ENCODE peak calls at places on chromosomes 5 and 9, in ten cellular contexts. One of them, this sample, is unnamed.
A peak's percentile ranks its signal among the peaks of the same experiment; 100 is the strongest.

GRCh38 chr5:33761139-33761538 is 130.7 kb downstream of the ADAMTS12 start:
- DNase-seq in fibroblast of lung: peak; percentile 75
- DNase-seq in cardiac fibroblast: peak; percentile 26
- DNase-seq in right lobe of liver: no peak
- DNase-seq in adrenal gland: no peak
- DNase-seq in brain microvascular endothelial cell: peak; percentile 62
- DNase-seq in BJ: no peak
- DNase-seq in HFFc6: peak; percentile 30
- DNase-seq in uterus: no peak
- DNase-seq in lower lobe of right lung: no peak
- DNase-seq in this sample: no peak

GRCh38 chr5:140298183-140298601 is 4.7 kb downstream of the PFDN1 start:
- DNase-seq in fibroblast of lung: peak; percentile 95
- DNase-seq in cardiac fibroblast: peak; percentile 84
- DNase-seq in right lobe of liver: no peak
- DNase-seq in adrenal gland: no peak
- DNase-seq in brain microvascular endothelial cell: peak; percentile 53
- DNase-seq in BJ: peak; percentile 31
- DNase-seq in HFFc6: peak; percentile 47
- DNase-seq in uterus: no peak
- DNase-seq in lower lobe of right lung: no peak
- DNase-seq in this sample: no peak

GRCh38 chr5:21773456-21773855 is 1079.7 kb downstream of the CDH12 start:
- DNase-seq in fibroblast of lung: no peak
- DNase-seq in cardiac fibroblast: no peak
- DNase-seq in right lobe of liver: no peak
- DNase-seq in adrenal gland: no peak
- DNase-seq in brain microvascular endothelial cell: no peak
- DNase-seq in BJ: no peak
- DNase-seq in HFFc6: no peak
- DNase-seq in uterus: no peak
- DNase-seq in lower lobe of right lung: no peak
- DNase-seq in this sample: no peak

GRCh38 chr9:120655005-120655622 is 59.2 kb downstream of the MEGF9 start:
- DNase-seq in fibroblast of lung: peak; percentile 62
- DNase-seq in cardiac fibroblast: peak; percentile 59
- DNase-seq in right lobe of liver: no peak
- DNase-seq in adrenal gland: no peak
- DNase-seq in brain microvascular endothelial cell: peak; percentile 47
- DNase-seq in BJ: no peak
- DNase-seq in HFFc6: peak; percentile 27
- DNase-seq in uterus: no peak
- DNase-seq in lower lobe of right lung: no peak
- DNase-seq in this sample: no peak

GRCh38 chr5:65774346-65774745 is 52.3 kb downstream of the NLN start:
- DNase-seq in fibroblast of lung: peak; percentile 91
- DNase-seq in cardiac fibroblast: peak; percentile 88
- DNase-seq in right lobe of liver: no peak
- DNase-seq in adrenal gland: no peak
- DNase-seq in brain microvascular endothelial cell: peak; percentile 57
- DNase-seq in BJ: peak; percentile 62
- DNase-seq in HFFc6: peak; percentile 63
- DNase-seq in uterus: no peak
- DNase-seq in lower lobe of right lung: no peak
- DNase-seq in this sample: no peak

GRCh38 chr9:137669261-137669672 is 50.5 kb downstream of the EHMT1 start:
- DNase-seq in fibroblast of lung: no peak
- DNase-seq in cardiac fibroblast: no peak
- DNase-seq in right lobe of liver: no peak
- DNase-seq in adrenal gland: no peak
- DNase-seq in brain microvascular endothelial cell: no peak
- DNase-seq in BJ: no peak
- DNase-seq in HFFc6: no peak
- DNase-seq in uterus: peak; percentile 28
- DNase-seq in lower lobe of right lung: no peak
- DNase-seq in this sample: no peak

GRCh38 chr5:168931638-168932345 is 352.6 kb upstream of the PANK3 start:
- DNase-seq in fibroblast of lung: peak; percentile 84
- DNase-seq in cardiac fibroblast: peak; percentile 91
- DNase-seq in right lobe of liver: no peak
- DNase-seq in adrenal gland: no peak
- DNase-seq in brain microvascular endothelial cell: peak; percentile 25
- DNase-seq in BJ: peak; percentile 35
- DNase-seq in HFFc6: peak; percentile 10
- DNase-seq in uterus: no peak
- DNase-seq in lower lobe of right lung: no peak
- DNase-seq in this sample: no peak

GRCh38 chr5:172983542-172984243 is at the start of gene ATP6V0E1:
- DNase-seq in fibroblast of lung: peak; percentile 90
- DNase-seq in cardiac fibroblast: peak; percentile 95
- DNase-seq in right lobe of liver: peak; percentile 98
- DNase-seq in adrenal gland: peak; percentile 98
- DNase-seq in brain microvascular endothelial cell: peak; percentile 92
- DNase-seq in BJ: peak; percentile 54
- DNase-seq in HFFc6: peak; percentile 90
- DNase-seq in uterus: peak; percentile 95
- DNase-seq in lower lobe of right lung: peak; percentile 98
- DNase-seq in this sample: peak; percentile 91

GRCh38 chr5:82540301-82540700 is 262.1 kb upstream of the RPS23 start:
- DNase-seq in fibroblast of lung: peak; percentile 45
- DNase-seq in cardiac fibroblast: no peak
- DNase-seq in right lobe of liver: no peak
- DNase-seq in adrenal gland: no peak
- DNase-seq in brain microvascular endothelial cell: peak; percentile 16
- DNase-seq in BJ: no peak
- DNase-seq in HFFc6: no peak
- DNase-seq in uterus: no peak
- DNase-seq in lower lobe of right lung: no peak
- DNase-seq in this sample: no peak

GRCh38 chr5:66743344-66743743 is 147.2 kb downstream of the MAST4 start:
- DNase-seq in fibroblast of lung: no peak
- DNase-seq in cardiac fibroblast: no peak
- DNase-seq in right lobe of liver: peak; percentile 59
- DNase-seq in adrenal gland: no peak
- DNase-seq in brain microvascular endothelial cell: no peak
- DNase-seq in BJ: no peak
- DNase-seq in HFFc6: no peak
- DNase-seq in uterus: no peak
- DNase-seq in lower lobe of right lung: no peak
- DNase-seq in this sample: no peak

GRCh38 chr5:103444333-103445038 is 118.1 kb downstream of the NUDT12 start:
- DNase-seq in fibroblast of lung: no peak
- DNase-seq in cardiac fibroblast: no peak
- DNase-seq in right lobe of liver: no peak
- DNase-seq in adrenal gland: no peak
- DNase-seq in brain microvascular endothelial cell: no peak
- DNase-seq in BJ: no peak
- DNase-seq in HFFc6: peak; percentile 41
- DNase-seq in uterus: no peak
- DNase-seq in lower lobe of right lung: no peak
- DNase-seq in this sample: no peak

GRCh38 chr9:8078641-8079140 is 279.1 kb upstream of the DMAC1 start:
- DNase-seq in fibroblast of lung: no peak
- DNase-seq in cardiac fibroblast: no peak
- DNase-seq in right lobe of liver: no peak
- DNase-seq in adrenal gland: no peak
- DNase-seq in brain microvascular endothelial cell: no peak
- DNase-seq in BJ: no peak
- DNase-seq in HFFc6: no peak
- DNase-seq in uterus: no peak
- DNase-seq in lower lobe of right lung: no peak
- DNase-seq in this sample: no peak

GRCh38 chr5:68669864-68670263 is 423.9 kb upstream of the SLC30A5 start:
- DNase-seq in fibroblast of lung: no peak
- DNase-seq in cardiac fibroblast: no peak
- DNase-seq in right lobe of liver: no peak
- DNase-seq in adrenal gland: no peak
- DNase-seq in brain microvascular endothelial cell: no peak
- DNase-seq in BJ: no peak
- DNase-seq in HFFc6: no peak
- DNase-seq in uterus: no peak
- DNase-seq in lower lobe of right lung: no peak
- DNase-seq in this sample: no peak

DNA sequence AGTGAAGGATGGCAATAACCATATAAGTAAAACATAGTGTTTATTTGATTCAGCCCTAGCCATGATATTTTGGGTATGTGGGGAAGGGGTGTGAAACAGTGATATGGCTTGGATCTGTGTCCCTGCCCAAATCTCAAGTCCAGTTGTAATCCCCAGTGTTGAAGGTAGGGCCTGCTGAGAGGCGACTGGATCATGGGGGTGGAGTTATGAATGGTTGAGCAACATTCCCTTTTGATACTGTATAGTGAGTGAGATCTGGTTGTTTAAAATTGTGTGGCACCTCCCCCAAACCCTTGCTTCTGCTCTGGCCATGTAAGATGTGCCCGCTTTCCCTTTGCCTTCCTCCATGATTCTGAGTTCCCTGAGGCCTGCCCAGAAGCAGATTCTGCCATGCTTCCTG is 1804.6 kb downstream of the MAT2B start:
- DNase-seq in fibroblast of lung: no peak
- DNase-seq in cardiac fibroblast: no peak
- DNase-seq in right lobe of liver: no peak
- DNase-seq in adrenal gland: no peak
- DNase-seq in brain microvascular endothelial cell: no peak
- DNase-seq in BJ: no peak
- DNase-seq in HFFc6: no peak
- DNase-seq in uterus: no peak
- DNase-seq in lower lobe of right lung: no peak
- DNase-seq in this sample: no peak
- TF ChIP-seq CTCF in fibroblast of lung: no peak
- TF ChIP-seq CTCF in cardiac fibroblast: no peak
- TF ChIP-seq CTCF in right lobe of liver: no peak
- TF ChIP-seq CTCF in adrenal gland: no peak
- TF ChIP-seq CTCF in brain microvascular endothelial cell: no peak
- TF ChIP-seq CTCF in BJ: no peak
- TF ChIP-seq CTCF in HFFc6: no peak
- TF ChIP-seq CTCF in uterus: no peak
- TF ChIP-seq CTCF in lower lobe of right lung: no peak
- TF ChIP-seq CTCF in this sample: no peak

DNA sequence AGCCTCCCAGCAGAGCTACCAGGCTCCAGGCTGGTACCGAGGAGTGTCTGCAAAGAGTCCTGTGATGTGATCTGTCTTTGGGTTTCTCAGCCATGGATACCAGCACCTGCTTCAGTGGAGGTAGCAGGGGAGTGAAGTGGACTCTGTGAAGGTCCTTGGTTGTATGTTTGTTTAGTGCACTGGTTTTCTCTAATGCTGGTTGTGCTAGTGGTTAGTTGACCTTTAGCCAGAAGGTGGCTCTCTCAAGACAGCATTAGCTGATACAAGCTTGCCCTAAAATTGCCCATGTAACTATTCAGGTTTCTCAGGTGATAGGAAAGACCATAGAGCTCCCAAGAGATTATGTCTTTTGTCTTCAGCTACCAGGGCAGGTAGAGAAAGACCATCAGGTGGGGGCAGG is 87.2 kb downstream of the MTAP start:
- DNase-seq in fibroblast of lung: no peak
- DNase-seq in cardiac fibroblast: no peak
- DNase-seq in right lobe of liver: no peak
- DNase-seq in adrenal gland: no peak
- DNase-seq in brain microvascular endothelial cell: no peak
- DNase-seq in BJ: no peak
- DNase-seq in HFFc6: no peak
- DNase-seq in uterus: no peak
- DNase-seq in lower lobe of right lung: no peak
- DNase-seq in this sample: no peak
- TF ChIP-seq CTCF in fibroblast of lung: no peak
- TF ChIP-seq CTCF in cardiac fibroblast: no peak
- TF ChIP-seq CTCF in right lobe of liver: no peak
- TF ChIP-seq CTCF in adrenal gland: no peak
- TF ChIP-seq CTCF in brain microvascular endothelial cell: no peak
- TF ChIP-seq CTCF in BJ: no peak
- TF ChIP-seq CTCF in HFFc6: no peak
- TF ChIP-seq CTCF in uterus: no peak
- TF ChIP-seq CTCF in lower lobe of right lung: no peak
- TF ChIP-seq CTCF in this sample: no peak

DNA sequence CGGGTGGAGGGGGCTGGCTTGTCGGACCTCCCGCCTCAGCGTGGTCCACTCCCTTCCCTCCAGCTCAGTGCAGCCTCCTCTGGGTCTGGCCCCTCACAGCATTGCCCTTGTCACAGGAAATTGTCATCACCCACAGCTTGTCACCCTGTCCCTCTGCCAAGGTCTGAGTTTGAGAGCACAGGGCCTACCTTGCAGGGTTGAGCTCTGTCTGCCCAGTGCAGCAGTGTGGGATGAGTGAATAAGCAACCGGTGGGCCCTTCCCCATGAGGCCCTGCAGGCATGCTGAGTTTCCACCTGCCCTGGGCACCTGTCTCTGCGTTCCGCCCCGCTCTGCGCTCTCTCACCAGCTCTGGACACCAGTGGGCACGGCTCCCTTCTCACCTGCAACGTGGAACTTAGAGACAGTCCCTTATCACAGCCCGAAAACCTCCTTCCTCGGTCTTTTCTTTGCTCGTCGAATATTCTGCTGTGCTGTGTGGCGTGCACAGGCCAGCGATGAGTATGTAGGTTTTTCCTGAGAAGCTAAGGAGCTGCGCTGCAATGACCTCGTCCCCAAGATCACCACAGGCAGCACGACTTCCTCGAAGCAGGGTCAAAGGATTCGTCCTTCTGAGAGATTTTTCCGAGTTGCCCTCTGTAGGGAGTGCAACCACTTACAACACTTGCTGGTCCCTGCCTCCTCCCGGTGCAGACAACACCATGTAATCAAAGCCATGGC is 26.9 kb upstream of the NOTCH1 start:
- DNase-seq in fibroblast of lung: no peak
- DNase-seq in cardiac fibroblast: no peak
- DNase-seq in right lobe of liver: no peak
- DNase-seq in adrenal gland: no peak
- DNase-seq in brain microvascular endothelial cell: no peak
- DNase-seq in BJ: no peak
- DNase-seq in HFFc6: no peak
- DNase-seq in uterus: no peak
- DNase-seq in lower lobe of right lung: no peak
- DNase-seq in this sample: no peak
- TF ChIP-seq CTCF in fibroblast of lung: no peak
- TF ChIP-seq CTCF in cardiac fibroblast: no peak
- TF ChIP-seq CTCF in right lobe of liver: no peak
- TF ChIP-seq CTCF in adrenal gland: no peak
- TF ChIP-seq CTCF in brain microvascular endothelial cell: no peak
- TF ChIP-seq CTCF in BJ: no peak
- TF ChIP-seq CTCF in HFFc6: no peak
- TF ChIP-seq CTCF in uterus: no peak
- TF ChIP-seq CTCF in lower lobe of right lung: no peak
- TF ChIP-seq CTCF in this sample: no peak

DNA sequence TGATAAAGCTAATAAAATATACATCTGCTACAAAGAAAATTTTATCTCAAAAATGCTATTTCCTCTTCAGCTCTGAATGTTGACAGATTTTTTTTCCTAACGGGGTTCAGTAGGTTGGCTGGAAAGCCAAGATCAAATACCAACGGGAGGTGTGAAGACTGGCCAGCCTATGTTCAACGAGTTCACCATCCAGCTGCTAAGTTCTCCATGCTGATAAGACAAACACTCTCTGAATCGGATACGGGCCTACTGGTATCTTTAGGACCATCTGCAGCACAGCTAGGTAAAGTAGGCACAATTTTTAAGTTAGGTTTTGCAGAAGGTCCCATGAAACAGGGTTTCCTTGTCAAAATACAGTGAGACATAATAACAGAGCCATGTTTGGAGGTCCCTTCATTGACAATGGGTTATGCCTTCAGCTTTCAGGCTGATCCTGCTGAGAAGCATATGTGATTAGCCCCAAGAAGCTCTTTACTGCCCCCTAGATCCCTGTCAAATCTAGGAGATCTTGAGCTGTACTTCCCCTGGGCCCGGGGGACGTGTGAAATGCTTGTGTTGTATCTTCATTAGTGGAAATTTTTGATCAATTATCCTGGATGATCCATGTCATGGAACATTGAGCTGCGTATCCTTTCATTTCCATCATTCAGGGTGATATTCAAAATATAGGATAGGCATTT is 60.6 kb downstream of the PGM5 start:
- DNase-seq in fibroblast of lung: no peak
- DNase-seq in cardiac fibroblast: no peak
- DNase-seq in right lobe of liver: no peak
- DNase-seq in adrenal gland: no peak
- DNase-seq in brain microvascular endothelial cell: no peak
- DNase-seq in BJ: no peak
- DNase-seq in HFFc6: no peak
- DNase-seq in uterus: no peak
- DNase-seq in lower lobe of right lung: no peak
- DNase-seq in this sample: no peak
- TF ChIP-seq CTCF in fibroblast of lung: no peak
- TF ChIP-seq CTCF in cardiac fibroblast: no peak
- TF ChIP-seq CTCF in right lobe of liver: no peak
- TF ChIP-seq CTCF in adrenal gland: no peak
- TF ChIP-seq CTCF in brain microvascular endothelial cell: peak; percentile 24
- TF ChIP-seq CTCF in BJ: peak; percentile 6
- TF ChIP-seq CTCF in HFFc6: peak; percentile 22
- TF ChIP-seq CTCF in uterus: no peak
- TF ChIP-seq CTCF in lower lobe of right lung: no peak
- TF ChIP-seq CTCF in this sample: no peak

This sample was measured in omental fat pad.